ENCODE peak calls at places on chromosomes 11 and 22, in six cellular contexts. O, G, B, X, D and N are unnamed samples.

GRCh38 chr11:62555464-62556092 is 9.0 kb upstream of the AHNAK start:
- DNase-seq in O (no peak), G (no peak), B (no peak), X (peak), D (peak), N (peak)

GRCh38 chr11:63818609-63819008 is 5.4 kb downstream of the SPINDOC start:
- DNase-seq in O (no peak), G (no peak), B (no peak), X (no peak), D (no peak), N (no peak)

GRCh38 chr22:31603574-31603973 is 58.4 kb downstream of the PISD start:
- DNase-seq in O (no peak), G (no peak), B (no peak), X (no peak), D (no peak), N (no peak)

GRCh38 chr22:46295277-46295971 is 1.2 kb upstream of the GTSE1 start:
- DNase-seq in O (no peak), G (no peak), B (no peak), X (no peak), D (no peak), N (no peak)

GRCh38 chr11:124791626-124792341 is 8.4 kb downstream of the MSANTD2 start:
- DNase-seq in O (no peak), G (no peak), B (no peak), X (no peak), D (peak), N (no peak)

GRCh38 chr11:73296501-73297230 is 11.4 kb upstream of the ARHGEF17 start:
- DNase-seq in O (no peak), G (no peak), B (peak), X (no peak), D (no peak), N (no peak)

GRCh38 chr11:36012979-36013378 is 69.1 kb downstream of the LDLRAD3 start:
- DNase-seq in O (no peak), G (no peak), B (no peak), X (no peak), D (no peak), N (no peak)

GRCh38 chr11:106012744-106013143 is 9.3 kb downstream of the MSANTD4 start:
- DNase-seq in O (no peak), G (no peak), B (no peak), X (no peak), D (peak), N (no peak)

GRCh38 chr11:104650234-104650633 is 248.0 kb downstream of the CASP12 start:
- DNase-seq in O (no peak), G (no peak), B (no peak), X (no peak), D (peak), N (no peak)